ENCODE peak calls at places on chromosomes 4 and X, in nine cellular contexts. V is HCEC 1CT; P is KBM-7; S is activated CD8-positive, alpha-beta memory T cell treated with anti-CD3 and anti-CD28 coated beads, Interleukin-2, amount 50 U/mL, for 48 hours; O is right lobe of liver; I is iPS-NIHi11; E is stimulated activated CD4-positive, alpha-beta T cell treated with anti-CD3 and anti-CD28 coated beads, Interleukin-2, amount 100 ng/mL, for 48 hours; M is HT-29; R is left lung. W is an unnamed sample.

GRCh38 chr4:48467442-48467841 is 15.7 kb upstream of the SLC10A4 start:
- DNase-seq in V (no peak), P (no peak), S (no peak), O (no peak), I (no peak), E (no peak), M (no peak), R (no peak), W (no peak)

GRCh38 chrX:114924423-114924822 is 93.0 kb downstream of the IL13RA2 start:
- DNase-seq in V (no peak), P (no peak), S (no peak), O (no peak), I (no peak), E (no peak), M (no peak), R (no peak), W (no peak)

GRCh38 chr4:8078109-8078494 is 80.5 kb downstream of the ABLIM2 start:
- DNase-seq in V (no peak), P (no peak), S (no peak), O (no peak), I (no peak), E (no peak), M (no peak), R (peak), W (no peak)

GRCh38 chr4:154854362-154854761 is 73.3 kb downstream of the RBM46 start:
- DNase-seq in V (peak), P (peak), S (no peak), O (no peak), I (peak), E (no peak), M (peak), R (no peak), W (no peak)

GRCh38 chr4:158826882-158827281 is 58.1 kb downstream of the FNIP2 start:
- DNase-seq in V (no peak), P (no peak), S (no peak), O (peak), I (no peak), E (no peak), M (peak), R (no peak), W (no peak)

GRCh38 chr4:106315476-106315967 is 487 bp downstream of the TBCK start:
- DNase-seq in V (peak), P (peak), S (no peak), O (no peak), I (peak), E (peak), M (peak), R (no peak), W (no peak)

GRCh38 chrX:139931646-139932076 is 1.2 kb downstream of the ATP11C start:
- DNase-seq in V (no peak), P (no peak), S (no peak), O (no peak), I (no peak), E (no peak), M (no peak), R (no peak), W (no peak)

GRCh38 chr4:4480685-4481393 is 61.0 kb downstream of the STX18 start:
- DNase-seq in V (no peak), P (no peak), S (no peak), O (no peak), I (peak), E (no peak), M (no peak), R (no peak), W (no peak)

GRCh38 chr4:53113433-53114215 is 251.5 kb downstream of the RASL11B start:
- DNase-seq in V (no peak), P (no peak), S (no peak), O (no peak), I (no peak), E (no peak), M (no peak), R (no peak), W (no peak)

GRCh38 chr4:25095756-25096552 is 64.3 kb downstream of the SEPSECS start:
- DNase-seq in V (no peak), P (no peak), S (no peak), O (no peak), I (no peak), E (no peak), M (no peak), R (no peak), W (no peak)

GRCh38 chr4:3666263-3666662 is 99.9 kb upstream of the ADRA2C start:
- DNase-seq in V (no peak), P (no peak), S (no peak), O (no peak), I (no peak), E (no peak), M (no peak), R (no peak), W (no peak)

GRCh38 chr4:83851261-83852084 is 315.6 kb downstream of the GPAT3 start:
- DNase-seq in V (peak), P (no peak), S (no peak), O (no peak), I (peak), E (no peak), M (peak), R (peak), W (no peak)

GRCh38 chrX:1462596-1463251 is 10.0 kb upstream of the ASMTL start:
- DNase-seq in V (peak), P (no peak), S (peak), O (peak), I (no peak), E (peak), M (no peak), R (no peak), W (peak)

GRCh38 chr4:182895791-182896292 is 21.3 kb downstream of the DCTD start:
- DNase-seq in V (no peak), P (no peak), S (no peak), O (peak), I (no peak), E (no peak), M (no peak), R (no peak), W (no peak)

GRCh38 chr4:98625399-98625798 is 33.0 kb downstream of the TSPAN5 start:
- DNase-seq in V (peak), P (no peak), S (no peak), O (no peak), I (no peak), E (no peak), M (no peak), R (no peak), W (no peak)

GRCh38 chrX:113408843-113409242 is 568.2 kb upstream of the AMOT start:
- DNase-seq in V (no peak), P (no peak), S (no peak), O (no peak), I (no peak), E (no peak), M (no peak), R (no peak), W (no peak)

GRCh38 chr4:170088686-170089085 is 1.1 kb downstream of the AADAT start:
- DNase-seq in V (no peak), P (no peak), S (no peak), O (no peak), I (no peak), E (no peak), M (no peak), R (no peak), W (no peak)

W was measured in type B pancreatic cell.